ENCODE peak calls at places on chromosomes 5 and 9, in six cellular contexts. One of them, this sample, is unnamed.

GRCh38 chr5:119596046-119596445 is 33.3 kb upstream of the FAM170A start:
- DNase-seq in mesothelial cell of epicardium: no peak
- DNase-seq in stimulated activated CD4-positive, alpha-beta T cell treated with anti-CD3 and anti-CD28 coated beads, Interleukin-15, amount 100 ng/mL, for 24 hours: no peak
- DNase-seq in AG04449: no peak
- DNase-seq in colonic mucosa: no peak
- DNase-seq in PC-9: no peak
- DNase-seq in this sample: no peak

GRCh38 chr5:22250528-22250927 is 602.6 kb downstream of the CDH12 start:
- DNase-seq in mesothelial cell of epicardium: no peak
- DNase-seq in stimulated activated CD4-positive, alpha-beta T cell treated with anti-CD3 and anti-CD28 coated beads, Interleukin-15, amount 100 ng/mL, for 24 hours: no peak
- DNase-seq in AG04449: no peak
- DNase-seq in colonic mucosa: no peak
- DNase-seq in PC-9: no peak
- DNase-seq in this sample: no peak

GRCh38 chr9:136795027-136795402 is 1.1 kb upstream of the CCDC183 start:
- DNase-seq in mesothelial cell of epicardium: no peak
- DNase-seq in stimulated activated CD4-positive, alpha-beta T cell treated with anti-CD3 and anti-CD28 coated beads, Interleukin-15, amount 100 ng/mL, for 24 hours: no peak
- DNase-seq in AG04449: no peak
- DNase-seq in colonic mucosa: no peak
- DNase-seq in PC-9: no peak
- DNase-seq in this sample: no peak

GRCh38 chr5:24492231-24492630 is 152.5 kb downstream of the CDH10 start:
- DNase-seq in mesothelial cell of epicardium: no peak
- DNase-seq in stimulated activated CD4-positive, alpha-beta T cell treated with anti-CD3 and anti-CD28 coated beads, Interleukin-15, amount 100 ng/mL, for 24 hours: no peak
- DNase-seq in AG04449: no peak
- DNase-seq in colonic mucosa: no peak
- DNase-seq in PC-9: peak
- DNase-seq in this sample: no peak

GRCh38 chr9:135925496-135926133 is 18.3 kb upstream of the CAMSAP1 start:
- DNase-seq in mesothelial cell of epicardium: no peak
- DNase-seq in stimulated activated CD4-positive, alpha-beta T cell treated with anti-CD3 and anti-CD28 coated beads, Interleukin-15, amount 100 ng/mL, for 24 hours: peak
- DNase-seq in AG04449: no peak
- DNase-seq in colonic mucosa: no peak
- DNase-seq in PC-9: no peak
- DNase-seq in this sample: no peak

GRCh38 chr5:122392844-122393243 is 80.8 kb downstream of the SNCAIP start:
- DNase-seq in mesothelial cell of epicardium: no peak
- DNase-seq in stimulated activated CD4-positive, alpha-beta T cell treated with anti-CD3 and anti-CD28 coated beads, Interleukin-15, amount 100 ng/mL, for 24 hours: no peak
- DNase-seq in AG04449: no peak
- DNase-seq in colonic mucosa: no peak
- DNase-seq in PC-9: no peak
- DNase-seq in this sample: no peak

GRCh38 chr9:99445920-99446319 is 223.8 kb downstream of the SEC61B start:
- DNase-seq in mesothelial cell of epicardium: no peak
- DNase-seq in stimulated activated CD4-positive, alpha-beta T cell treated with anti-CD3 and anti-CD28 coated beads, Interleukin-15, amount 100 ng/mL, for 24 hours: no peak
- DNase-seq in AG04449: no peak
- DNase-seq in colonic mucosa: no peak
- DNase-seq in PC-9: no peak
- DNase-seq in this sample: no peak

GRCh38 chr5:135662104-135662503 is 83.3 kb upstream of the CXCL14 start:
- DNase-seq in mesothelial cell of epicardium: no peak
- DNase-seq in stimulated activated CD4-positive, alpha-beta T cell treated with anti-CD3 and anti-CD28 coated beads, Interleukin-15, amount 100 ng/mL, for 24 hours: no peak
- DNase-seq in AG04449: no peak
- DNase-seq in colonic mucosa: no peak
- DNase-seq in PC-9: no peak
- DNase-seq in this sample: no peak

GRCh38 chr5:1523793-1524480 is at the start of gene LPCAT1:
- DNase-seq in mesothelial cell of epicardium: peak
- DNase-seq in stimulated activated CD4-positive, alpha-beta T cell treated with anti-CD3 and anti-CD28 coated beads, Interleukin-15, amount 100 ng/mL, for 24 hours: peak
- DNase-seq in AG04449: no peak
- DNase-seq in colonic mucosa: peak
- DNase-seq in PC-9: peak
- DNase-seq in this sample: peak

GRCh38 chr5:125530833-125531610 is 784.6 kb upstream of the ZNF608 start:
- DNase-seq in mesothelial cell of epicardium: no peak
- DNase-seq in stimulated activated CD4-positive, alpha-beta T cell treated with anti-CD3 and anti-CD28 coated beads, Interleukin-15, amount 100 ng/mL, for 24 hours: no peak
- DNase-seq in AG04449: no peak
- DNase-seq in colonic mucosa: no peak
- DNase-seq in PC-9: no peak
- DNase-seq in this sample: no peak

GRCh38 chr9:130501645-130502044 is 56.9 kb downstream of the ASS1 start:
- DNase-seq in mesothelial cell of epicardium: no peak
- DNase-seq in stimulated activated CD4-positive, alpha-beta T cell treated with anti-CD3 and anti-CD28 coated beads, Interleukin-15, amount 100 ng/mL, for 24 hours: no peak
- DNase-seq in AG04449: no peak
- DNase-seq in colonic mucosa: no peak
- DNase-seq in PC-9: no peak
- DNase-seq in this sample: no peak

GRCh38 chr5:172778223-172778814 is 7.3 kb upstream of the DUSP1 start:
- DNase-seq in mesothelial cell of epicardium: no peak
- DNase-seq in stimulated activated CD4-positive, alpha-beta T cell treated with anti-CD3 and anti-CD28 coated beads, Interleukin-15, amount 100 ng/mL, for 24 hours: no peak
- DNase-seq in AG04449: no peak
- DNase-seq in colonic mucosa: peak
- DNase-seq in PC-9: peak
- DNase-seq in this sample: no peak

GRCh38 chr9:114503009-114503408 is 2.3 kb downstream of the WHRN start:
- DNase-seq in mesothelial cell of epicardium: no peak
- DNase-seq in stimulated activated CD4-positive, alpha-beta T cell treated with anti-CD3 and anti-CD28 coated beads, Interleukin-15, amount 100 ng/mL, for 24 hours: no peak
- DNase-seq in AG04449: no peak
- DNase-seq in colonic mucosa: no peak
- DNase-seq in PC-9: no peak
- DNase-seq in this sample: no peak

GRCh38 chr5:118698774-118699173 is 289.6 kb downstream of the DTWD2 start:
- DNase-seq in mesothelial cell of epicardium: no peak
- DNase-seq in stimulated activated CD4-positive, alpha-beta T cell treated with anti-CD3 and anti-CD28 coated beads, Interleukin-15, amount 100 ng/mL, for 24 hours: no peak
- DNase-seq in AG04449: no peak
- DNase-seq in colonic mucosa: no peak
- DNase-seq in PC-9: no peak
- DNase-seq in this sample: peak

GRCh38 chr9:78573205-78573604 is 276.3 kb downstream of the PSAT1 start:
- DNase-seq in mesothelial cell of epicardium: no peak
- DNase-seq in stimulated activated CD4-positive, alpha-beta T cell treated with anti-CD3 and anti-CD28 coated beads, Interleukin-15, amount 100 ng/mL, for 24 hours: no peak
- DNase-seq in AG04449: no peak
- DNase-seq in colonic mucosa: no peak
- DNase-seq in PC-9: no peak
- DNase-seq in this sample: no peak

GRCh38 chr9:34458967-34459355 is 356 bp downstream of the DNAI1 start:
- DNase-seq in mesothelial cell of epicardium: no peak
- DNase-seq in stimulated activated CD4-positive, alpha-beta T cell treated with anti-CD3 and anti-CD28 coated beads, Interleukin-15, amount 100 ng/mL, for 24 hours: no peak
- DNase-seq in AG04449: no peak
- DNase-seq in colonic mucosa: no peak
- DNase-seq in PC-9: no peak
- DNase-seq in this sample: no peak

GRCh38 chr9:37902804-37903580 is 935 bp downstream of the SLC25A51 start:
- DNase-seq in mesothelial cell of epicardium: no peak
- DNase-seq in stimulated activated CD4-positive, alpha-beta T cell treated with anti-CD3 and anti-CD28 coated beads, Interleukin-15, amount 100 ng/mL, for 24 hours: peak
- DNase-seq in AG04449: no peak
- DNase-seq in colonic mucosa: no peak
- DNase-seq in PC-9: no peak
- DNase-seq in this sample: no peak

GRCh38 chr9:93679536-93680444 is 103.4 kb downstream of the PHF2 start:
- DNase-seq in mesothelial cell of epicardium: peak
- DNase-seq in stimulated activated CD4-positive, alpha-beta T cell treated with anti-CD3 and anti-CD28 coated beads, Interleukin-15, amount 100 ng/mL, for 24 hours: peak
- DNase-seq in AG04449: no peak
- DNase-seq in colonic mucosa: peak
- DNase-seq in PC-9: no peak
- DNase-seq in this sample: peak

GRCh38 chr5:104815212-104815611 is 1252.6 kb upstream of the NUDT12 start:
- DNase-seq in mesothelial cell of epicardium: no peak
- DNase-seq in stimulated activated CD4-positive, alpha-beta T cell treated with anti-CD3 and anti-CD28 coated beads, Interleukin-15, amount 100 ng/mL, for 24 hours: no peak
- DNase-seq in AG04449: no peak
- DNase-seq in colonic mucosa: no peak
- DNase-seq in PC-9: no peak
- DNase-seq in this sample: no peak

GRCh38 chr5:5061836-5062235 is 78.3 kb upstream of the ADAMTS16 start:
- DNase-seq in mesothelial cell of epicardium: no peak
- DNase-seq in stimulated activated CD4-positive, alpha-beta T cell treated with anti-CD3 and anti-CD28 coated beads, Interleukin-15, amount 100 ng/mL, for 24 hours: no peak
- DNase-seq in AG04449: no peak
- DNase-seq in colonic mucosa: no peak
- DNase-seq in PC-9: no peak
- DNase-seq in this sample: no peak

GRCh38 chr5:141172381-141173204 is at the start of gene PCDHB7:
- DNase-seq in mesothelial cell of epicardium: no peak
- DNase-seq in stimulated activated CD4-positive, alpha-beta T cell treated with anti-CD3 and anti-CD28 coated beads, Interleukin-15, amount 100 ng/mL, for 24 hours: peak
- DNase-seq in AG04449: no peak
- DNase-seq in colonic mucosa: no peak
- DNase-seq in PC-9: no peak
- DNase-seq in this sample: no peak

GRCh38 chr5:112996830-112997374 is 20.3 kb downstream of the DCP2 start:
- DNase-seq in mesothelial cell of epicardium: no peak
- DNase-seq in stimulated activated CD4-positive, alpha-beta T cell treated with anti-CD3 and anti-CD28 coated beads, Interleukin-15, amount 100 ng/mL, for 24 hours: no peak
- DNase-seq in AG04449: no peak
- DNase-seq in colonic mucosa: no peak
- DNase-seq in PC-9: no peak
- DNase-seq in this sample: no peak

GRCh38 chr9:107039546-107039945 is 176.6 kb downstream of the ZNF462 start:
- DNase-seq in mesothelial cell of epicardium: no peak
- DNase-seq in stimulated activated CD4-positive, alpha-beta T cell treated with anti-CD3 and anti-CD28 coated beads, Interleukin-15, amount 100 ng/mL, for 24 hours: no peak
- DNase-seq in AG04449: peak
- DNase-seq in colonic mucosa: no peak
- DNase-seq in PC-9: no peak
- DNase-seq in this sample: no peak

GRCh38 chr5:180172447-180173197 is 36.4 kb downstream of the RASGEF1C start:
- DNase-seq in mesothelial cell of epicardium: peak
- DNase-seq in stimulated activated CD4-positive, alpha-beta T cell treated with anti-CD3 and anti-CD28 coated beads, Interleukin-15, amount 100 ng/mL, for 24 hours: no peak
- DNase-seq in AG04449: no peak
- DNase-seq in colonic mucosa: no peak
- DNase-seq in PC-9: no peak
- DNase-seq in this sample: no peak

GRCh38 chr9:133924453-133924852 is 67.7 kb downstream of the VAV2 start:
- DNase-seq in mesothelial cell of epicardium: no peak
- DNase-seq in stimulated activated CD4-positive, alpha-beta T cell treated with anti-CD3 and anti-CD28 coated beads, Interleukin-15, amount 100 ng/mL, for 24 hours: no peak
- DNase-seq in AG04449: no peak
- DNase-seq in colonic mucosa: no peak
- DNase-seq in PC-9: no peak
- DNase-seq in this sample: no peak

GRCh38 chr9:96556701-96557461 is 62.8 kb downstream of the CDC14B start:
- DNase-seq in mesothelial cell of epicardium: no peak
- DNase-seq in stimulated activated CD4-positive, alpha-beta T cell treated with anti-CD3 and anti-CD28 coated beads, Interleukin-15, amount 100 ng/mL, for 24 hours: no peak
- DNase-seq in AG04449: no peak
- DNase-seq in colonic mucosa: no peak
- DNase-seq in PC-9: no peak
- DNase-seq in this sample: no peak

This sample was measured in H9.